ENCODE peak calls at places on chromosome 2, in six cellular contexts. One of them, this sample, is unnamed.

GRCh38 chr2:241788572-241788971 is 11.9 kb downstream of the GAL3ST2 start:
- DNase-seq in HCT116: peak; percentile 31
- DNase-seq in fibroblast of lung: no peak
- DNase-seq in mesendoderm: no peak
- DNase-seq in psoas muscle: no peak
- DNase-seq in transverse colon: peak; percentile 11
- DNase-seq in this sample: no peak

GRCh38 chr2:176514276-176514675 is 245.0 kb downstream of the MTX2 start:
- DNase-seq in fibroblast of lung: no peak
- DNase-seq in mesendoderm: no peak
- DNase-seq in HCT116: no peak
- DNase-seq in transverse colon: no peak
- DNase-seq in psoas muscle: no peak
- DNase-seq in this sample: no peak

GRCh38 chr2:187993516-187993915 is 298.2 kb upstream of the GULP1 start:
- DNase-seq in fibroblast of lung: peak; percentile 66
- DNase-seq in psoas muscle: no peak
- DNase-seq in mesendoderm: peak; percentile 43
- DNase-seq in transverse colon: no peak
- DNase-seq in HCT116: no peak
- DNase-seq in this sample: no peak

GRCh38 chr2:230774348-230774951 is 61.8 kb downstream of the CAB39 start:
- DNase-seq in fibroblast of lung: peak; percentile 89
- DNase-seq in psoas muscle: no peak
- DNase-seq in mesendoderm: no peak
- DNase-seq in HCT116: no peak
- DNase-seq in transverse colon: no peak
- DNase-seq in this sample: no peak

GRCh38 chr2:240248981-240249422 is 108.5 kb upstream of the OTOS start:
- DNase-seq in fibroblast of lung: no peak
- DNase-seq in transverse colon: no peak
- DNase-seq in HCT116: no peak
- DNase-seq in psoas muscle: peak; percentile 45
- DNase-seq in mesendoderm: no peak
- DNase-seq in this sample: no peak

GRCh38 chr2:101295895-101296294 is 12.6 kb downstream of the RNF149 start:
- DNase-seq in HCT116: no peak
- DNase-seq in transverse colon: no peak
- DNase-seq in psoas muscle: no peak
- DNase-seq in fibroblast of lung: peak; percentile 84
- DNase-seq in mesendoderm: no peak
- DNase-seq in this sample: no peak

GRCh38 chr2:18325118-18325517 is 235.3 kb downstream of the RDH14 start:
- DNase-seq in mesendoderm: no peak
- DNase-seq in fibroblast of lung: no peak
- DNase-seq in HCT116: no peak
- DNase-seq in psoas muscle: no peak
- DNase-seq in transverse colon: no peak
- DNase-seq in this sample: no peak

GRCh38 chr2:63049291-63050185 is 1.1 kb upstream of the OTX1 start:
- DNase-seq in HCT116: no peak
- DNase-seq in mesendoderm: peak; percentile 60
- DNase-seq in transverse colon: no peak
- DNase-seq in fibroblast of lung: no peak
- DNase-seq in psoas muscle: no peak
- DNase-seq in this sample: no peak

GRCh38 chr2:240578110-240578450 is 8.5 kb upstream of the CAPN10 start:
- DNase-seq in mesendoderm: no peak
- DNase-seq in transverse colon: no peak
- DNase-seq in psoas muscle: no peak
- DNase-seq in HCT116: no peak
- DNase-seq in fibroblast of lung: no peak
- DNase-seq in this sample: peak; percentile 21

GRCh38 chr2:222042666-222043065 is 256.1 kb downstream of the PAX3 start:
- DNase-seq in HCT116: no peak
- DNase-seq in mesendoderm: no peak
- DNase-seq in transverse colon: no peak
- DNase-seq in psoas muscle: no peak
- DNase-seq in fibroblast of lung: no peak
- DNase-seq in this sample: no peak

GRCh38 chr2:17043173-17043572 is 377.5 kb upstream of the CYRIA start:
- DNase-seq in psoas muscle: no peak
- DNase-seq in HCT116: no peak
- DNase-seq in fibroblast of lung: peak; percentile 79
- DNase-seq in transverse colon: no peak
- DNase-seq in mesendoderm: no peak
- DNase-seq in this sample: no peak

GRCh38 chr2:147204102-147204501 is 640.7 kb upstream of the ACVR2A start:
- DNase-seq in fibroblast of lung: peak; percentile 97
- DNase-seq in psoas muscle: no peak
- DNase-seq in HCT116: no peak
- DNase-seq in mesendoderm: no peak
- DNase-seq in transverse colon: no peak
- DNase-seq in this sample: no peak

GRCh38 chr2:112055833-112056625 is 960 bp downstream of the TMEM87B start:
- DNase-seq in transverse colon: peak; percentile 66
- DNase-seq in psoas muscle: peak; percentile 78
- DNase-seq in mesendoderm: peak; percentile 69
- DNase-seq in fibroblast of lung: peak; percentile 95
- DNase-seq in HCT116: no peak
- DNase-seq in this sample: peak; percentile 86

GRCh38 chr2:203261326-203262159 is 22.7 kb downstream of the CYP20A1 start:
- DNase-seq in transverse colon: no peak
- DNase-seq in fibroblast of lung: no peak
- DNase-seq in HCT116: no peak
- DNase-seq in psoas muscle: no peak
- DNase-seq in mesendoderm: peak; percentile 28
- DNase-seq in this sample: no peak

GRCh38 chr2:227415538-227416424 is 28.0 kb upstream of the SCYGR1 start:
- DNase-seq in HCT116: no peak
- DNase-seq in psoas muscle: peak; percentile 62
- DNase-seq in mesendoderm: no peak
- DNase-seq in fibroblast of lung: peak; percentile 78
- DNase-seq in transverse colon: no peak
- DNase-seq in this sample: peak; percentile 20

GRCh38 chr2:25276569-25277465 is 64.9 kb downstream of the DNMT3A start:
- DNase-seq in HCT116: no peak
- DNase-seq in mesendoderm: peak; percentile 77
- DNase-seq in fibroblast of lung: peak; percentile 39
- DNase-seq in psoas muscle: peak; percentile 84
- DNase-seq in transverse colon: peak; percentile 60
- DNase-seq in this sample: peak; percentile 82

GRCh38 chr2:196131949-196132925 is 39.1 kb downstream of the STK17B start:
- DNase-seq in mesendoderm: peak; percentile 81
- DNase-seq in transverse colon: no peak
- DNase-seq in fibroblast of lung: peak; percentile 43
- DNase-seq in HCT116: no peak
- DNase-seq in psoas muscle: no peak
- DNase-seq in this sample: no peak

GRCh38 chr2:98478861-98479770 is 34.5 kb downstream of the INPP4A start:
- DNase-seq in HCT116: no peak
- DNase-seq in mesendoderm: no peak
- DNase-seq in transverse colon: no peak
- DNase-seq in fibroblast of lung: no peak
- DNase-seq in psoas muscle: no peak
- DNase-seq in this sample: no peak
- H3K4me1 ChIP-seq in HCT116: peaks cover 12% of the 10 kb centered on the region
- H3K4me1 ChIP-seq in mesendoderm: peaks cover 23% of the 10 kb centered on the region
- H3K4me1 ChIP-seq in transverse colon: peaks cover 41% of the 10 kb centered on the region
- H3K4me1 ChIP-seq in fibroblast of lung: peaks cover 6% of the 10 kb centered on the region
- H3K4me1 ChIP-seq in psoas muscle: peaks cover 19% of the 10 kb centered on the region
- H3K4me1 ChIP-seq in this sample: peaks cover 35% of the 10 kb centered on the region

DNA sequence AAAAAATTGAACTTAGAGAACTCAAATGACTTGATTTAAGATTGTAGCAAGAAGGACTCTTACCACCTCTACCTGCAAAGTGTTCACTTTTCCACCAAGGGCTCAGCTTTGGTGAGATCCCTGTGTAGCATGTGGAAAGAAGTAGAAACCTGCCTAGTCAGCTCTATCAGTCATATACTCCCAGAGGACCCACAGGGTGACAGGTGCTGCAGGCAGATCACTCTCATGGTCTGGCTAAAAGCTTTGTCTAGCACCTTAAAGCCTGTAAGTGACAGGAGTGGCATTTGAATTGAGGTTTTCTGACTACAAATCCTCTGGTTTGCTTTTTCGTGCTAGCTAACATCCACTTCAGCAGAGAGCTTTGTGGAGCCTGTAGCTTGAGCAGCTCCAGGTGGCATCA is 18.7 kb upstream of the NEMP2 start:
- DNase-seq in psoas muscle: no peak
- DNase-seq in mesendoderm: no peak
- DNase-seq in HCT116: no peak
- DNase-seq in fibroblast of lung: no peak
- DNase-seq in transverse colon: no peak
- DNase-seq in this sample: no peak
- H3K4me3 ChIP-seq in psoas muscle: no peak overlapping the region
- H3K4me3 ChIP-seq in mesendoderm: no peak overlapping the region
- H3K4me3 ChIP-seq in HCT116: no peak overlapping the region
- H3K4me3 ChIP-seq in fibroblast of lung: no peak overlapping the region
- H3K4me3 ChIP-seq in transverse colon: no peak overlapping the region
- H3K4me3 ChIP-seq in this sample: no peak overlapping the region

GRCh38 chr2:161373939-161374338 is 42.2 kb upstream of the TBR1 start:
- DNase-seq in HCT116: no peak
- DNase-seq in mesendoderm: peak; percentile 50
- DNase-seq in fibroblast of lung: peak; percentile 60
- DNase-seq in psoas muscle: no peak
- DNase-seq in transverse colon: no peak
- DNase-seq in this sample: no peak

GRCh38 chr2:161367675-161368074 is 48.4 kb upstream of the TBR1 start:
- DNase-seq in fibroblast of lung: no peak
- DNase-seq in HCT116: no peak
- DNase-seq in mesendoderm: no peak
- DNase-seq in transverse colon: no peak
- DNase-seq in psoas muscle: no peak
- DNase-seq in this sample: no peak

GRCh38 chr2:161369311-161369710 is 46.8 kb upstream of the TBR1 start:
- DNase-seq in fibroblast of lung: no peak
- DNase-seq in HCT116: no peak
- DNase-seq in mesendoderm: peak; percentile 78
- DNase-seq in transverse colon: no peak
- DNase-seq in psoas muscle: no peak
- DNase-seq in this sample: no peak

GRCh38 chr2:161371869-161372268 is 44.2 kb upstream of the TBR1 start:
- DNase-seq in psoas muscle: no peak
- DNase-seq in fibroblast of lung: no peak
- DNase-seq in HCT116: no peak
- DNase-seq in mesendoderm: peak; percentile 90
- DNase-seq in transverse colon: no peak
- DNase-seq in this sample: no peak

GRCh38 chr2:161370981-161371380 is 45.1 kb upstream of the TBR1 start:
- DNase-seq in mesendoderm: peak; percentile 76
- DNase-seq in transverse colon: no peak
- DNase-seq in fibroblast of lung: no peak
- DNase-seq in psoas muscle: no peak
- DNase-seq in HCT116: no peak
- DNase-seq in this sample: no peak
- H3K36me3 ChIP-seq in mesendoderm: no peaks in the 10 kb centered on the region
- H3K36me3 ChIP-seq in transverse colon: no peaks in the 10 kb centered on the region
- H3K36me3 ChIP-seq in fibroblast of lung: peaks cover 2% of the 10 kb centered on the region
- H3K36me3 ChIP-seq in psoas muscle: peaks cover 52% of the 10 kb centered on the region
- H3K36me3 ChIP-seq in HCT116: peaks cover 4% of the 10 kb centered on the region
- H3K36me3 ChIP-seq in this sample: peaks cover 33% of the 10 kb centered on the region

GRCh38 chr2:71064754-71065621 is 3.5 kb upstream of the NAGK start:
- DNase-seq in HCT116: no peak
- DNase-seq in psoas muscle: no peak
- DNase-seq in mesendoderm: no peak
- DNase-seq in fibroblast of lung: no peak
- DNase-seq in transverse colon: peak; percentile 26
- DNase-seq in this sample: no peak

GRCh38 chr2:71067567-71068217 is 756 bp upstream of the NAGK start:
- DNase-seq in fibroblast of lung: peak; percentile 20
- DNase-seq in transverse colon: no peak
- DNase-seq in HCT116: no peak
- DNase-seq in mesendoderm: no peak
- DNase-seq in psoas muscle: no peak
- DNase-seq in this sample: peak; percentile 18

GRCh38 chr2:71069376-71069775 is 928 bp downstream of the NAGK start:
- DNase-seq in HCT116: no peak
- DNase-seq in transverse colon: no peak
- DNase-seq in psoas muscle: no peak
- DNase-seq in fibroblast of lung: peak; percentile 64
- DNase-seq in mesendoderm: no peak
- DNase-seq in this sample: no peak

GRCh38 chr2:71068218-71069035 is at the start of gene NAGK:
- DNase-seq in HCT116: peak; percentile 82
- DNase-seq in fibroblast of lung: peak; percentile 90
- DNase-seq in psoas muscle: peak; percentile 99
- DNase-seq in mesendoderm: peak; percentile 97
- DNase-seq in transverse colon: peak; percentile 97
- DNase-seq in this sample: peak; percentile 96

GRCh38 chr2:71066856-71067255 is 1.6 kb upstream of the NAGK start:
- DNase-seq in psoas muscle: no peak
- DNase-seq in mesendoderm: no peak
- DNase-seq in transverse colon: no peak
- DNase-seq in HCT116: no peak
- DNase-seq in fibroblast of lung: no peak
- DNase-seq in this sample: no peak
- H3K4me1 ChIP-seq in psoas muscle: peaks cover 21% of the 10 kb centered on the region
- H3K4me1 ChIP-seq in mesendoderm: no peaks in the 10 kb centered on the region
- H3K4me1 ChIP-seq in transverse colon: peaks cover 27% of the 10 kb centered on the region
- H3K4me1 ChIP-seq in HCT116: peaks cover 22% of the 10 kb centered on the region
- H3K4me1 ChIP-seq in fibroblast of lung: peaks cover 7% of the 10 kb centered on the region
- H3K4me1 ChIP-seq in this sample: peaks cover 34% of the 10 kb centered on the region

This sample was measured in heart right ventricle.